ENCODE peak calls at places on chromosomes 13 and 19, in five cellular contexts. One of them, this sample, is unnamed.

GRCh38 chr19:36169084-36169760 is 17.0 kb upstream of the COX7A1 start:
- DNase-seq in NCI-H1436: peak
- DNase-seq in GM12864: no peak
- DNase-seq in Daoy: no peak
- DNase-seq in GM23338: peak
- DNase-seq in this sample: no peak

GRCh38 chr19:32186542-32187330 is 158.7 kb upstream of the ZNF507 start:
- DNase-seq in NCI-H1436: no peak
- DNase-seq in GM12864: no peak
- DNase-seq in Daoy: no peak
- DNase-seq in GM23338: no peak
- DNase-seq in this sample: no peak

GRCh38 chr19:3902317-3902973 is 22.0 kb downstream of the ATCAY start:
- DNase-seq in NCI-H1436: no peak
- DNase-seq in GM12864: no peak
- DNase-seq in Daoy: no peak
- DNase-seq in GM23338: no peak
- DNase-seq in this sample: no peak

GRCh38 chr13:32254916-32255743 is 60.0 kb downstream of the ZAR1L start:
- DNase-seq in NCI-H1436: no peak
- DNase-seq in GM12864: no peak
- DNase-seq in Daoy: no peak
- DNase-seq in GM23338: no peak
- DNase-seq in this sample: no peak

GRCh38 chr19:6556480-6556879 is 25.7 kb downstream of the TNFSF9 start:
- DNase-seq in NCI-H1436: no peak
- DNase-seq in GM12864: no peak
- DNase-seq in Daoy: peak
- DNase-seq in GM23338: no peak
- DNase-seq in this sample: no peak

GRCh38 chr19:14889994-14890393 is 4.1 kb upstream of the OR7A17 start:
- DNase-seq in NCI-H1436: no peak
- DNase-seq in GM12864: no peak
- DNase-seq in Daoy: no peak
- DNase-seq in GM23338: no peak
- DNase-seq in this sample: no peak

GRCh38 chr13:91962946-91963345 is 564.5 kb downstream of the GPC5 start:
- DNase-seq in NCI-H1436: no peak
- DNase-seq in GM12864: no peak
- DNase-seq in Daoy: no peak
- DNase-seq in GM23338: no peak
- DNase-seq in this sample: no peak

GRCh38 chr19:10516671-10517286 is 468 bp downstream of the S1PR5 start:
- DNase-seq in NCI-H1436: no peak
- DNase-seq in GM12864: no peak
- DNase-seq in Daoy: peak
- DNase-seq in GM23338: peak
- DNase-seq in this sample: no peak

GRCh38 chr13:46687810-46688209 is 109.2 kb downstream of the ESD start:
- DNase-seq in NCI-H1436: no peak
- DNase-seq in GM12864: no peak
- DNase-seq in Daoy: peak
- DNase-seq in GM23338: peak
- DNase-seq in this sample: peak

GRCh38 chr13:107203146-107203847 is 635.4 kb upstream of the ARGLU1 start:
- DNase-seq in NCI-H1436: no peak
- DNase-seq in GM12864: no peak
- DNase-seq in Daoy: peak
- DNase-seq in GM23338: peak
- DNase-seq in this sample: peak

GRCh38 chr13:43977911-43978310 is 98.2 kb downstream of the LACC1 start:
- DNase-seq in NCI-H1436: no peak
- DNase-seq in GM12864: no peak
- DNase-seq in Daoy: no peak
- DNase-seq in GM23338: no peak
- DNase-seq in this sample: no peak

GRCh38 chr19:1489463-1489971 is 633 bp downstream of the PCSK4 start:
- DNase-seq in NCI-H1436: no peak
- DNase-seq in GM12864: no peak
- DNase-seq in Daoy: no peak
- DNase-seq in GM23338: no peak
- DNase-seq in this sample: no peak

GRCh38 chr13:104461049-104461448 is 1394.8 kb upstream of the SLC10A2 start:
- DNase-seq in NCI-H1436: no peak
- DNase-seq in GM12864: no peak
- DNase-seq in Daoy: no peak
- DNase-seq in GM23338: peak
- DNase-seq in this sample: no peak

GRCh38 chr13:44153536-44153935 is 220.1 kb upstream of the SERP2 start:
- DNase-seq in NCI-H1436: peak
- DNase-seq in GM12864: no peak
- DNase-seq in Daoy: no peak
- DNase-seq in GM23338: no peak
- DNase-seq in this sample: no peak

GRCh38 chr13:41905600-41906254 is 55.2 kb downstream of the VWA8 start:
- DNase-seq in NCI-H1436: peak
- DNase-seq in GM12864: peak
- DNase-seq in Daoy: peak
- DNase-seq in GM23338: peak
- DNase-seq in this sample: no peak

GRCh38 chr13:26943748-26944147 is 183.2 kb upstream of the GPR12 start:
- DNase-seq in NCI-H1436: no peak
- DNase-seq in GM12864: no peak
- DNase-seq in Daoy: no peak
- DNase-seq in GM23338: no peak
- DNase-seq in this sample: no peak

GRCh38 chr13:39144941-39145533 is 106.8 kb downstream of the NHLRC3 start:
- DNase-seq in NCI-H1436: peak
- DNase-seq in GM12864: peak
- DNase-seq in Daoy: peak
- DNase-seq in GM23338: peak
- DNase-seq in this sample: peak

GRCh38 chr13:59384154-59384553 is 779.6 kb downstream of the DIAPH3 start:
- DNase-seq in NCI-H1436: no peak
- DNase-seq in GM12864: no peak
- DNase-seq in Daoy: no peak
- DNase-seq in GM23338: no peak
- DNase-seq in this sample: no peak

GRCh38 chr19:33684550-33685303 is 63.0 kb downstream of the CHST8 start:
- DNase-seq in NCI-H1436: peak
- DNase-seq in GM12864: no peak
- DNase-seq in Daoy: no peak
- DNase-seq in GM23338: no peak
- DNase-seq in this sample: no peak

GRCh38 chr19:38274734-38275133 is 10.4 kb downstream of the SPINT2 start:
- DNase-seq in NCI-H1436: no peak
- DNase-seq in GM12864: no peak
- DNase-seq in Daoy: no peak
- DNase-seq in GM23338: no peak
- DNase-seq in this sample: no peak

GRCh38 chr13:70473912-70474311 is 365.7 kb upstream of the KLHL1 start:
- DNase-seq in NCI-H1436: no peak
- DNase-seq in GM12864: no peak
- DNase-seq in Daoy: no peak
- DNase-seq in GM23338: no peak
- DNase-seq in this sample: no peak

GRCh38 chr13:107518292-107518691 is 697.0 kb downstream of the LIG4 start:
- DNase-seq in NCI-H1436: no peak
- DNase-seq in GM12864: no peak
- DNase-seq in Daoy: no peak
- DNase-seq in GM23338: peak
- DNase-seq in this sample: no peak

GRCh38 chr13:69213331-69213850 is 894.2 kb upstream of the ATXN8OS start:
- DNase-seq in NCI-H1436: peak
- DNase-seq in GM12864: no peak
- DNase-seq in Daoy: no peak
- DNase-seq in GM23338: no peak
- DNase-seq in this sample: no peak

GRCh38 chr13:46721054-46721453 is 75.9 kb downstream of the ESD start:
- DNase-seq in NCI-H1436: peak
- DNase-seq in GM12864: no peak
- DNase-seq in Daoy: peak
- DNase-seq in GM23338: peak
- DNase-seq in this sample: peak

GRCh38 chr13:22325761-22326160 is 654.9 kb downstream of the FGF9 start:
- DNase-seq in NCI-H1436: no peak
- DNase-seq in GM12864: no peak
- DNase-seq in Daoy: no peak
- DNase-seq in GM23338: peak
- DNase-seq in this sample: no peak

GRCh38 chr19:50332014-50332263 is 2.8 kb upstream of the KCNC3 start:
- DNase-seq in NCI-H1436: no peak
- DNase-seq in GM12864: no peak
- DNase-seq in Daoy: no peak
- DNase-seq in GM23338: no peak
- DNase-seq in this sample: no peak

GRCh38 chr13:31869582-31869981 is 130.3 kb downstream of the RXFP2 start:
- DNase-seq in NCI-H1436: no peak
- DNase-seq in GM12864: no peak
- DNase-seq in Daoy: no peak
- DNase-seq in GM23338: no peak
- DNase-seq in this sample: no peak

GRCh38 chr13:105543742-105544141 is 991.7 kb downstream of the EFNB2 start:
- DNase-seq in NCI-H1436: no peak
- DNase-seq in GM12864: no peak
- DNase-seq in Daoy: no peak
- DNase-seq in GM23338: no peak
- DNase-seq in this sample: no peak

GRCh38 chr13:51804295-51805172 is 571 bp upstream of the DHRS12 start:
- DNase-seq in NCI-H1436: no peak
- DNase-seq in GM12864: no peak
- DNase-seq in Daoy: no peak
- DNase-seq in GM23338: no peak
- DNase-seq in this sample: peak

GRCh38 chr13:79810671-79811070 is 329.7 kb downstream of the NDFIP2 start:
- DNase-seq in NCI-H1436: no peak
- DNase-seq in GM12864: no peak
- DNase-seq in Daoy: peak
- DNase-seq in GM23338: peak
- DNase-seq in this sample: no peak

GRCh38 chr19:35468637-35469036 is 20.6 kb downstream of the FFAR2 start:
- DNase-seq in NCI-H1436: peak
- DNase-seq in GM12864: peak
- DNase-seq in Daoy: peak
- DNase-seq in GM23338: peak
- DNase-seq in this sample: peak